ENCODE peak calls at places on chromosome 4, in six cellular contexts. B is endothelial cell, I is left ventricle myocardium inferior, G is fibroblast of pulmonary artery, C is SK-N-SH, J is testis. X is an unnamed sample.

GRCh38 chr4:141807073-141807472 is 170.7 kb downstream of the IL15 start:
- DNase-seq in B (no peak), I (no peak), G (peak), C (no peak), J (no peak), X (no peak)

GRCh38 chr4:137635596-137635995 is 103.3 kb upstream of the PCDH18 start:
- DNase-seq in B (no peak), I (no peak), G (peak), C (peak), J (no peak), X (no peak)

GRCh38 chr4:110175634-110176033 is 22.8 kb downstream of the ELOVL6 start:
- DNase-seq in B (no peak), I (no peak), G (no peak), C (no peak), J (no peak), X (no peak)

GRCh38 chr4:30716671-30717207 is 3.4 kb upstream of the PCDH7 start:
- DNase-seq in B (peak), I (no peak), G (peak), C (no peak), J (no peak), X (no peak)

GRCh38 chr4:162350331-162350730 is 186.5 kb upstream of the FSTL5 start:
- DNase-seq in B (no peak), I (no peak), G (no peak), C (no peak), J (no peak), X (no peak)

GRCh38 chr4:54384563-54384962 is 155.5 kb downstream of the PDGFRA start:
- DNase-seq in B (peak), I (peak), G (peak), C (no peak), J (peak), X (peak)

GRCh38 chr4:78987683-78988082 is 48.4 kb upstream of the PAQR3 start:
- DNase-seq in B (no peak), I (no peak), G (no peak), C (no peak), J (no peak), X (no peak)

GRCh38 chr4:123104275-123104674 is 181.9 kb upstream of the NUDT6 start:
- DNase-seq in B (no peak), I (no peak), G (no peak), C (no peak), J (no peak), X (no peak)

GRCh38 chr4:95798003-95798402 is 41.9 kb upstream of the PDHA2 start:
- DNase-seq in B (no peak), I (no peak), G (no peak), C (peak), J (no peak), X (no peak)

GRCh38 chr4:10403633-10404445 is 53.4 kb downstream of the ZNF518B start:
- DNase-seq in B (peak), I (no peak), G (peak), C (peak), J (peak), X (no peak)

GRCh38 chr4:92825785-92826184 is 522.0 kb downstream of the GRID2 start:
- DNase-seq in B (no peak), I (no peak), G (no peak), C (no peak), J (no peak), X (no peak)

GRCh38 chr4:157095716-157096115 is 19.8 kb downstream of the GLRB start:
- DNase-seq in B (no peak), I (no peak), G (no peak), C (no peak), J (no peak), X (no peak)

GRCh38 chr4:185742766-185743165 is 69.2 kb downstream of the SORBS2 start:
- DNase-seq in B (no peak), I (no peak), G (no peak), C (no peak), J (no peak), X (peak)

GRCh38 chr4:94342713-94343112 is at the start of gene HPGDS:
- DNase-seq in B (no peak), I (no peak), G (no peak), C (no peak), J (peak), X (no peak)

GRCh38 chr4:184731056-184731455 is 2.8 kb downstream of the CENPU start:
- DNase-seq in B (no peak), I (no peak), G (no peak), C (no peak), J (no peak), X (no peak)

GRCh38 chr4:1711906-1712215 is 258 bp downstream of the SLBP start:
- DNase-seq in B (no peak), I (no peak), G (peak), C (peak), J (no peak), X (no peak)

DNA sequence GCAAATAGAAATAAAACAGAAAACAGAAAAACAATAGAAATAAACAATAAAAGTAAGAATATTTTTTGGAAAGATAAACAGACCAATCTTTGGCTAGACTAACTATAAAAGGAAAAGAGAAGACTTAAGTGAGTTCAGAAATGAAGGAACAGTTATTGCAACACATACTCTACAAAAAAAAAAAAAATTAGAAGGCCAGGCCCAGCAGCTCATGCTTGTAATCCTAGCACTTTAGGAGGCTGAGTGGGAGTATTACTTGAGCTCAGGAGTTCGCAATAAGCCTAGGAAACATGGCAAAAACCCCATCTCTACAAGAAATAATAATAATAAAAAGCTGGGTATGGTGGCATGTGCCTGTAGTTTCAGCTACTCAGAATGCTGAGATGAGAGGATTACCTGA is 336.7 kb downstream of the DTHD1 start:
- DNase-seq in B (no peak), I (no peak), G (no peak), C (no peak), J (no peak), X (no peak)
- TF ChIP-seq CTCF in B (no peak), I (no peak), G (no peak), C (no peak), J (no peak), X (no peak)

GRCh38 chr4:168551945-168552695 is 55.3 kb downstream of the PALLD start:
- DNase-seq in B (no peak), I (no peak), G (no peak), C (no peak), J (no peak), X (no peak)
- TF ChIP-seq CTCF in B (no peak), I (peak), G (no peak), C (peak), J (no peak), X (no peak)

GRCh38 chr4:102429553-102429952 is 71.6 kb upstream of the NFKB1 start:
- DNase-seq in B (no peak), I (no peak), G (peak), C (no peak), J (no peak), X (no peak)

GRCh38 chr4:102427599-102427998 is 73.6 kb upstream of the NFKB1 start:
- DNase-seq in B (no peak), I (no peak), G (no peak), C (no peak), J (no peak), X (no peak)

GRCh38 chr4:102430511-102430910 is 70.6 kb upstream of the NFKB1 start:
- DNase-seq in B (no peak), I (no peak), G (peak), C (no peak), J (no peak), X (no peak)

GRCh38 chr4:102437111-102437510 is 64.0 kb upstream of the NFKB1 start:
- DNase-seq in B (no peak), I (no peak), G (no peak), C (no peak), J (no peak), X (no peak)

DNA sequence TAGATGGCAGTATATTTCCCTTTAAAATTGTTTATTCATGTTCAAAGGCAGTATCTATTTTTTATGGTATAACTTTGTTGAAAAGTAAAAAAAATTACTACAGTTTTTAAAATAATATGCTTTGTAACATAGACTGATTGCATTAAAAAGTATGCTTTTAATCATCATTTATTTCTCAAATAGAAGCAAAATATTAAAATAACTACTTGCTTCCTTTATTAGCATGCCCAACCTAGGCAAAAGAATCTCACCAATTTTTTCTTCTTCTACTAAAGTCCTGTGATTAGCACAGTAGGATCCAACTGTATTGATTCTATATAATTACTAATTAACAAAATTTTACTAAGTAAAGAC is 69.6 kb upstream of the NFKB1 start:
- DNase-seq in B (no peak), I (no peak), G (no peak), C (no peak), J (no peak), X (no peak)
- TF ChIP-seq CTCF in B (peak), I (no peak), G (no peak), C (no peak), J (no peak), X (no peak)

DNA sequence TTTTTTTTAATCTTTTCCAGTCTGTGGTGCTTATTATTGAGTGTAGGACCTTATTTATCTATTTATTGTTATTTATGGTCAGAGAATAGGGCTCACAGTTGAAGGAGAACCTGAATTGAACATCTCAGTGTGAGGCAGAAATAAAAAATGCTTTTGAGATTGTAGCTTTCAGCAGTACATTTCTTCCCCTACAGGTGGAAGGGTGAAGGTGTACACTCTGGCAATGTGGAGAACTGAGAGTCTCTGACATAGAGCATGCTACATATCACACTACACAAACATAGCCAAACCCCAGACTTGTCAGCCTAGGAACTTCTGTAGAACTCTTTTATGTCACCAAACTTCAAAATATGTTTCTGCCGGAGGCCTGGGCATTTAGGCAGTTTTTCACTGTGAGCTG is 140.2 kb downstream of the STIM2 start:
- DNase-seq in B (no peak), I (no peak), G (no peak), C (no peak), J (no peak), X (no peak)
- TF ChIP-seq CTCF in B (no peak), I (no peak), G (peak), C (peak), J (no peak), X (peak)

GRCh38 chr4:103721251-103721650 is 1.5 kb upstream of the TACR3 start:
- DNase-seq in B (no peak), I (no peak), G (no peak), C (no peak), J (no peak), X (no peak)

GRCh38 chr4:103719320-103720204 is at the start of gene TACR3:
- DNase-seq in B (peak), I (no peak), G (no peak), C (peak), J (peak), X (no peak)

GRCh38 chr4:103720661-103721060 is 876 bp upstream of the TACR3 start:
- DNase-seq in B (no peak), I (no peak), G (no peak), C (no peak), J (no peak), X (no peak)

GRCh38 chr4:103718993-103719319 is 829 bp downstream of the TACR3 start:
- DNase-seq in B (no peak), I (no peak), G (no peak), C (no peak), J (no peak), X (no peak)
- TF ChIP-seq CTCF in B (no peak), I (no peak), G (no peak), C (no peak), J (no peak), X (no peak)

DNA sequence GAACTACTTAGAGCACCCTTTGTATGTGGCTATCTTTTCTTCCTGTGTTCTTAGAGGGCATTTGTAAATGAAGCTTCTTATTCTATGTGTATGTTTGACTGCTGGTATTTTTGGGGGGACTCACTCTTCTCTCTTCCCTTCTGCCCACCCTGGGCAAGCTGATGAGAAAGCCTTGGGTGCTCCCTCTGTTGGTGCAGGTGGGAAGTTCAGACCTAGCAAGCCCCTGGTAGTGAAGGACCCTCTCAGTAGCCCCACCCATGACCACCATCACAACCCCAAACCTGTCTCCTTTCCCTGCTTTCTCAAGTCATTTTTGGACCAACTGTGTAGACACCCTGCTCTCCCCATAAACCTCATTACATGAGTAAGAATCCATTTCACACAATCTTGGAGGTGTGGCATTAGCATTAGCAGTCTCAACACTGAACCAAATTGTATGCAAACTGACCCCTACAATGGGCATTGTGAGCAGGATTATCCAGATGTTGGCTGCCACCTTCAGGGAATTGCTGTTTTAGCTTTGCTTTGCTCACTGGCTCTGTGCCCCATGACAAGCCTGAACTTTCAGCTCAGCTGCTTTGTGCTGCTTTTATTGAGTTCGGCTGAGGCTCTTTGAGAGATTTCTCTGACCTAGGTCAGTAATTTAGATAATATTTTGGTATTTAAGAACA is 27.9 kb downstream of the TRIM61 start:
- DNase-seq in B (peak), I (no peak), G (no peak), C (no peak), J (no peak), X (no peak)
- TF ChIP-seq CTCF in B (peak), I (no peak), G (no peak), C (peak), J (no peak), X (no peak)

DNA sequence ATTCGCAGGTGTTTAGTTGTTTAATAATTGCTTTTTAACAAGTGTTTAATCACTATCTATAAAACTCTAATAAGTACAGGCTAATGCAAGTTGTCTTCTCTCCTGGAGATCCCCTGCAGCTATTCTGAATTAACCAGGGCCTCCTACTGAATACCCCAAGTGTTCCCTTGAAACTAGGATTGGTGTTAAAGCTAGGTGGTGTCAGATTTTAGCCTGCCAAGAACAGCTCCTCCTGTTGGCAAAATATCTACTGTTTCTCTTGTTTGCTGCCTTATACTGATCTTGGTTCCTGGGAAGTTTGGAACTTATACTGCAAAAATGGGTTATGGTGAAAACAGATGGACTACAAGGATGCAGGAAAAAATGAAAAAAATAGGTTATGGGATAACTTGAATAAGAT is 26.1 kb upstream of the TMEM154 start:
- DNase-seq in B (no peak), I (no peak), G (no peak), C (no peak), J (no peak), X (no peak)
- TF ChIP-seq CTCF in B (no peak), I (no peak), G (no peak), C (peak), J (no peak), X (no peak)

GRCh38 chr4:128305942-128306341 is 18.3 kb upstream of the PGRMC2 start:
- DNase-seq in B (no peak), I (no peak), G (no peak), C (no peak), J (no peak), X (no peak)
- TF ChIP-seq CTCF in B (no peak), I (no peak), G (no peak), C (no peak), J (no peak), X (no peak)

GRCh38 chr4:112938461-112939058 is 110.9 kb upstream of the ANK2 start:
- DNase-seq in B (no peak), I (no peak), G (peak), C (peak), J (no peak), X (no peak)

GRCh38 chr4:112944006-112944405 is 105.4 kb upstream of the ANK2 start:
- DNase-seq in B (no peak), I (no peak), G (no peak), C (peak), J (no peak), X (no peak)

GRCh38 chr4:112939901-112940300 is 109.6 kb upstream of the ANK2 start:
- DNase-seq in B (no peak), I (no peak), G (no peak), C (no peak), J (no peak), X (no peak)

GRCh38 chr4:112940364-112940763 is 109.1 kb upstream of the ANK2 start:
- DNase-seq in B (no peak), I (no peak), G (no peak), C (peak), J (no peak), X (no peak)

GRCh38 chr4:112942077-112942476 is 107.4 kb upstream of the ANK2 start:
- DNase-seq in B (no peak), I (no peak), G (no peak), C (no peak), J (no peak), X (no peak)
- TF ChIP-seq CTCF in B (no peak), I (no peak), G (peak), C (no peak), J (no peak), X (no peak)

GRCh38 chr4:8847764-8848163 is 23.9 kb downstream of the HMX1 start:
- DNase-seq in B (no peak), I (no peak), G (no peak), C (peak), J (no peak), X (peak)
- TF ChIP-seq CTCF in B (no peak), I (no peak), G (no peak), C (no peak), J (no peak), X (no peak)

X was measured in body of pancreas.